ENCODE peak calls at places on chromosome 2, in six cellular contexts. P is choroid plexus epithelial cell, E is lower lobe of right lung, H is H1, M is GM12864, T is thoracic aorta. N is an unnamed sample.

GRCh38 chr2:25557179-25558036 is 116.0 kb downstream of the DTNB start:
- DNase-seq in P (no peak), E (no peak), H (no peak), M (no peak), T (no peak), N (peak)

GRCh38 chr2:215479121-215479520 is 43.3 kb upstream of the FN1 start:
- DNase-seq in P (no peak), E (no peak), H (no peak), M (no peak), T (no peak), N (no peak)

GRCh38 chr2:151357359-151357758 is at the start of gene TNFAIP6:
- DNase-seq in P (peak), E (no peak), H (no peak), M (no peak), T (no peak), N (peak)

GRCh38 chr2:88521445-88522070 is 69.1 kb upstream of the FOXI3 start:
- DNase-seq in P (peak), E (no peak), H (no peak), M (no peak), T (no peak), N (no peak)

GRCh38 chr2:96810783-96811192 is 5.3 kb upstream of the CNNM3 start:
- DNase-seq in P (no peak), E (no peak), H (no peak), M (no peak), T (no peak), N (no peak)

GRCh38 chr2:85355521-85355920 is 952 bp downstream of the ELMOD3 start:
- DNase-seq in P (no peak), E (no peak), H (no peak), M (no peak), T (no peak), N (no peak)

GRCh38 chr2:45276914-45277313 is 267.7 kb upstream of the SIX2 start:
- DNase-seq in P (no peak), E (no peak), H (no peak), M (no peak), T (no peak), N (no peak)

GRCh38 chr2:151243468-151243867 is 18.2 kb downstream of the RBM43 start:
- DNase-seq in P (no peak), E (no peak), H (no peak), M (no peak), T (no peak), N (no peak)

GRCh38 chr2:6423131-6423530 is 442.6 kb downstream of the CMPK2 start:
- DNase-seq in P (peak), E (no peak), H (no peak), M (no peak), T (no peak), N (no peak)

GRCh38 chr2:133817680-133818566 is 249.7 kb upstream of the NCKAP5 start:
- DNase-seq in P (peak), E (no peak), H (no peak), M (no peak), T (no peak), N (peak)

GRCh38 chr2:60577884-60578283 is 24.4 kb upstream of the BCL11A start:
- DNase-seq in P (no peak), E (no peak), H (no peak), M (no peak), T (no peak), N (no peak)

GRCh38 chr2:163319006-163319405 is 416.8 kb downstream of the FIGN start:
- DNase-seq in P (peak), E (no peak), H (no peak), M (no peak), T (no peak), N (peak)

GRCh38 chr2:228688007-228688645 is 506.6 kb upstream of the SPHKAP start:
- DNase-seq in P (peak), E (no peak), H (no peak), M (no peak), T (no peak), N (no peak)

GRCh38 chr2:165248238-165248637 is 9.0 kb downstream of the SCN2A start:
- DNase-seq in P (no peak), E (no peak), H (no peak), M (no peak), T (no peak), N (no peak)

GRCh38 chr2:20479835-20480234 is 33.0 kb downstream of the RHOB start:
- DNase-seq in P (no peak), E (no peak), H (no peak), M (no peak), T (no peak), N (no peak)

GRCh38 chr2:236168110-236169067 is at the start of gene GBX2:
- DNase-seq in P (peak), E (no peak), H (no peak), M (no peak), T (no peak), N (no peak)

GRCh38 chr2:9697904-9698303 is 67.1 kb upstream of the YWHAQ start:
- DNase-seq in P (no peak), E (no peak), H (no peak), M (no peak), T (no peak), N (no peak)

GRCh38 chr2:120289221-120289906 is 36.7 kb downstream of the RALB start:
- DNase-seq in P (peak), E (no peak), H (no peak), M (no peak), T (no peak), N (no peak)

GRCh38 chr2:66507673-66508127 is 72.8 kb downstream of the MEIS1 start:
- DNase-seq in P (no peak), E (no peak), H (peak), M (no peak), T (no peak), N (no peak)

GRCh38 chr2:29273004-29273703 is 157.9 kb downstream of the CLIP4 start:
- DNase-seq in P (no peak), E (no peak), H (no peak), M (no peak), T (no peak), N (no peak)

GRCh38 chr2:73291461-73292315 is 1.7 kb downstream of the EGR4 start:
- DNase-seq in P (no peak), E (peak), H (no peak), M (no peak), T (no peak), N (no peak)

GRCh38 chr2:5368263-5368662 is 323.9 kb upstream of the SOX11 start:
- DNase-seq in P (no peak), E (no peak), H (no peak), M (no peak), T (no peak), N (no peak)

GRCh38 chr2:5374736-5375135 is 317.4 kb upstream of the SOX11 start:
- DNase-seq in P (no peak), E (no peak), H (no peak), M (no peak), T (no peak), N (no peak)

GRCh38 chr2:5367321-5367720 is 324.9 kb upstream of the SOX11 start:
- DNase-seq in P (no peak), E (no peak), H (no peak), M (no peak), T (no peak), N (no peak)

GRCh38 chr2:5373200-5373599 is 319.0 kb upstream of the SOX11 start:
- DNase-seq in P (peak), E (no peak), H (peak), M (no peak), T (no peak), N (no peak)
- H3K4me3 ChIP-seq in P (no peak), E (no peak), H (peak), M (no peak), T (no peak), N (no peak)

GRCh38 chr2:106886916-106887758 is 1.2 kb upstream of the ST6GAL2 start:
- DNase-seq in P (peak), E (peak), H (peak), M (no peak), T (peak), N (no peak)
- H3K4me3 ChIP-seq in P (peak), E (peak), H (peak), M (no peak), T (peak), N (no peak)

GRCh38 chr2:233353101-233353768 is 1.1 kb upstream of the DGKD start:
- DNase-seq in P (no peak), E (peak), H (no peak), M (no peak), T (no peak), N (no peak)

GRCh38 chr2:233355916-233356315 is 1.6 kb downstream of the DGKD start:
- DNase-seq in P (no peak), E (no peak), H (no peak), M (no peak), T (no peak), N (no peak)

GRCh38 chr2:233354971-233355574 is 779 bp downstream of the DGKD start:
- DNase-seq in P (peak), E (peak), H (no peak), M (no peak), T (no peak), N (peak)

GRCh38 chr2:233353769-233354499 is at the start of gene DGKD:
- DNase-seq in P (peak), E (peak), H (no peak), M (peak), T (no peak), N (peak)

GRCh38 chr2:233354500-233354924 is 218 bp downstream of the DGKD start:
- DNase-seq in P (no peak), E (no peak), H (no peak), M (no peak), T (no peak), N (no peak)
- H3K4me3 ChIP-seq in P (peak), E (peak), H (peak), M (peak), T (peak), N (peak)

DNA sequence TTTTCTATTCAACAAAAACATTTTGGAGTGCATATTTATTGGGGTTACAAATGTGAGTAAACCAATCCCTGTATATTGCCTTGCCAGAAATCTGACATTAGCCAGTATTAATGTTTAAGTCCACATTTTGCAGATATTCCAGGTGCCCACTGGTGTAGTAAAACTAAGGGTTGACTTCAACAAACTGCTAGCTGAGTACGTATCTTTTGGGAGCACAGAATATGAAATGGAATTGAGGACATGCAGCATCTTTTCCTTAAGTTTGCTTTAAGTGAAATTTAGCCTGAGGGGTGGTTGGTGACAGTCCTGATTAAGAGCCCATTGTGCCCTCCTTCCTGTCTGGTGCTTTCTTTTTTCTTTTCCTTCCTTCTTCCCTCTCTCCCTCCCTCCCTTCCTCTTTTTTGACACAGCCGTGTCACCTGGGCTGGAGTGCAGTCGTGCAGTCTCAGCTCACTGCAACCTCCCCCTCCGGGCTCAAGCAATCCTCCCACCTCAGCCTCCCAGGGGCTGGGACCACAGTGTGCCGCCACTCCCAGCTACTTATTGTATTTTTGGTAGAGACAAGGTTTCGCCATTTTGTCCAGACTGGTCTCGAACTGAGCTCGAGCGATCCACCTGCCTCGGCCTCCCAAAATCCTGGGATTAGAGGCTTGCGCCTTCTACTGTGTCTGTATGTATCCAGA is 1.6 kb downstream of the NUP35 start:
- DNase-seq in P (no peak), E (no peak), H (no peak), M (no peak), T (no peak), N (peak)
- H3K4me3 ChIP-seq in P (no peak), E (peak), H (peak), M (peak), T (peak), N (peak)

DNA sequence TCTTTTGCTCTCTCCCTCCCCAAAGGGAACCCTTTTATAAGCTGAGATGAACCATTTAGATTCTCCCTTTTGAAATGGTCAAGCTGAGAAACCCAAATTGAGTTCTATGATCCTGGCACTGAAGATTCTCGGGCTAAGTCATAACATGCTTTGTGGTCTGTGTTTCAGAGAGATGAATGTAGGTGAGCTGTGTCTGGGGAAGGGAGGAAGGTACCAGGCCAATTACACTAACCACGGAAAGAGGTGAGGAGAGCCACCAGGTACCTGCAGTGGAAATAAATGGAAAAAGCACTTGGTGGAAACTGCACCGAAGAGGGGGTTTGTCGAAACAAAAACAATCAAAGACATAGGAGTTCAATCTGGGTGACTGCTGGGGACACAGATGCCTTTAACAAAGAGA is 996 bp upstream of the MRPL44 start:
- DNase-seq in P (no peak), E (no peak), H (no peak), M (no peak), T (no peak), N (no peak)
- H3K4me3 ChIP-seq in P (no peak), E (no peak), H (no peak), M (no peak), T (peak), N (no peak)

GRCh38 chr2:8456149-8457091 is 225.4 kb upstream of the ID2 start:
- DNase-seq in P (no peak), E (no peak), H (no peak), M (no peak), T (no peak), N (no peak)
- H3K4me3 ChIP-seq in P (no peak), E (peak), H (no peak), M (no peak), T (peak), N (no peak)

GRCh38 chr2:11534746-11535484 is 1.1 kb downstream of the GREB1 start:
- DNase-seq in P (no peak), E (no peak), H (no peak), M (no peak), T (no peak), N (peak)

GRCh38 chr2:11534078-11534745 is 367 bp downstream of the GREB1 start:
- DNase-seq in P (no peak), E (no peak), H (no peak), M (no peak), T (no peak), N (peak)

GRCh38 chr2:11530864-11531451 is 2.9 kb upstream of the GREB1 start:
- DNase-seq in P (no peak), E (no peak), H (no peak), M (no peak), T (no peak), N (peak)

GRCh38 chr2:11533278-11534077 is at the start of gene GREB1:
- DNase-seq in P (peak), E (no peak), H (no peak), M (no peak), T (no peak), N (peak)

GRCh38 chr2:11532434-11533055 is 1.3 kb upstream of the GREB1 start:
- DNase-seq in P (peak), E (no peak), H (no peak), M (no peak), T (no peak), N (peak)
- H3K4me3 ChIP-seq in P (no peak), E (no peak), H (no peak), M (no peak), T (no peak), N (no peak)

DNA sequence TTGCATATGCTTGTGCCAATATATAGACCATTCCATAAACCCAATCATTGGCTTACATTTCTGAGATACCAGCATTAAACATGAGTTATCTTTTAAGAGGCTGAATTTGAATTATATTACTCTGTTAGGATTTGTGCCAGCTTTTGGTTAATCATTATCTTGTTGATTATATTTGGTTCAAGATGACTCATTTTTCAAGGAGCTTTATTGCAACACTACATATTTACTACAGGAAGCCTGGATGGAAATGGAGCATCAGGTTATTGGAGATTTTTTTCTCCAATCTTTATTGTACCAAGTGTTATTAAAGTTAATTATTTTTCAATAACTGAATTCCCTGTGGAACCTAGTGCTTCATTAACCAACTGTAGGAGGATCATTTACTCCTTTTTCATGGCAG is 26.4 kb downstream of the EML4 start:
- DNase-seq in P (peak), E (no peak), H (no peak), M (no peak), T (no peak), N (no peak)
- H3K4me3 ChIP-seq in P (no peak), E (no peak), H (no peak), M (no peak), T (no peak), N (no peak)

N was measured in NB4.